ENCODE peak calls at places on chromosomes 3 and 15, in six cellular contexts. C is GM13977; P is stimulated activated CD4-positive, alpha-beta T cell treated with anti-CD3 and anti-CD28 coated beads, Interleukin-1b, Interleukin-23, amount 100 ng/mL, for 1 hour; M is NCI-H1105 treated with DMSO at 0.1 percent for 48 hours; L is endothelial cell; J is ureter. R is an unnamed sample.

GRCh38 chr3:111667621-111668239 is 72.6 kb upstream of the ZBED2 start:
- DNase-seq in J (peak), P (peak), M (no peak), L (peak), C (peak), R (no peak)

GRCh38 chr15:72341361-72341760 is 21.4 kb upstream of the CELF6 start:
- DNase-seq in M (no peak), L (peak), C (no peak), J (peak), P (no peak), R (no peak)

GRCh38 chr3:190073264-190073663 is 47.4 kb downstream of the P3H2 start:
- DNase-seq in J (no peak), C (no peak), M (peak), L (no peak), P (no peak), R (no peak)

GRCh38 chr15:74383695-74384565 is 16.5 kb upstream of the CYP11A1 start:
- DNase-seq in J (peak), P (no peak), M (no peak), C (peak), L (no peak), R (no peak)

GRCh38 chr3:80006315-80006714 is 238.5 kb upstream of the ROBO1 start:
- DNase-seq in P (no peak), M (no peak), L (no peak), J (no peak), C (no peak), R (no peak)

GRCh38 chr15:76903251-76903681 is 1.9 kb downstream of the SCAPER start:
- DNase-seq in L (no peak), J (no peak), P (no peak), C (peak), M (no peak), R (peak)

GRCh38 chr3:24235121-24235520 is 259.5 kb downstream of the THRB start:
- DNase-seq in J (no peak), L (no peak), P (no peak), C (no peak), M (no peak), R (no peak)

GRCh38 chr3:194194051-194194756 is 58.3 kb downstream of the HES1 start:
- DNase-seq in L (no peak), C (peak), J (no peak), M (no peak), P (no peak), R (no peak)

GRCh38 chr3:195133462-195133861 is 137.5 kb downstream of the XXYLT1 start:
- DNase-seq in M (peak), C (no peak), J (no peak), P (no peak), L (no peak), R (no peak)

GRCh38 chr3:165196577-165197561 is 685 bp upstream of the SLITRK3 start:
- DNase-seq in M (peak), P (no peak), C (peak), J (no peak), L (peak), R (peak)

GRCh38 chr3:53938645-53939044 is 47.0 kb upstream of the SELENOK start:
- DNase-seq in J (no peak), P (no peak), C (peak), L (peak), M (peak), R (peak)

GRCh38 chr15:38699633-38700230 is 135.1 kb upstream of the RASGRP1 start:
- DNase-seq in L (peak), P (peak), C (peak), J (peak), M (peak), R (peak)

GRCh38 chr3:14262212-14262611 is 83.6 kb downstream of the LSM3 start:
- DNase-seq in P (no peak), M (no peak), C (no peak), L (no peak), J (no peak), R (no peak)

GRCh38 chr15:68379759-68380290 is 52.1 kb downstream of the ITGA11 start:
- DNase-seq in L (no peak), J (peak), P (no peak), C (no peak), M (no peak), R (no peak)

GRCh38 chr15:42919794-42920280 is 741 bp downstream of the TTBK2 start:
- DNase-seq in M (peak), P (no peak), J (no peak), C (no peak), L (no peak), R (peak)

GRCh38 chr3:111862415-111862814 is 3.4 kb downstream of the PHLDB2 start:
- DNase-seq in P (no peak), M (no peak), C (no peak), J (no peak), L (no peak), R (no peak)

GRCh38 chr15:31805090-31805662 is 225.1 kb upstream of the CHRNA7 start:
- DNase-seq in M (no peak), P (no peak), J (no peak), C (no peak), L (no peak), R (no peak)

GRCh38 chr3:67076607-67077006 is 78.5 kb downstream of the KBTBD8 start:
- DNase-seq in M (no peak), L (no peak), C (no peak), P (no peak), J (no peak), R (no peak)

GRCh38 chr3:33848624-33849347 is 50.4 kb downstream of the PDCD6IP start:
- DNase-seq in J (no peak), P (no peak), C (no peak), L (no peak), M (no peak), R (no peak)

GRCh38 chr3:4850928-4851265 is 128.3 kb upstream of the BHLHE40 start:
- DNase-seq in M (no peak), L (no peak), P (no peak), J (no peak), C (no peak), R (no peak)

GRCh38 chr3:186514296-186515002 is 29.7 kb downstream of the CRYGS start:
- DNase-seq in C (no peak), M (no peak), P (no peak), J (no peak), L (peak), R (no peak)

GRCh38 chr15:101394056-101394630 is 95.4 kb downstream of the PCSK6 start:
- DNase-seq in P (no peak), L (no peak), M (no peak), J (peak), C (no peak), R (no peak)

GRCh38 chr3:58308728-58309127 is 2.4 kb downstream of the HTD2 start:
- DNase-seq in M (no peak), L (no peak), P (no peak), J (no peak), C (no peak), R (no peak)

GRCh38 chr3:52314495-52314894 is 1.6 kb upstream of the DNAH1 start:
- DNase-seq in L (no peak), M (no peak), P (no peak), J (no peak), C (no peak), R (no peak)

GRCh38 chr15:39896837-39897236 is 23.2 kb downstream of the GPR176 start:
- DNase-seq in P (no peak), M (no peak), J (no peak), C (no peak), L (no peak), R (no peak)

GRCh38 chr3:177742273-177742672 is 545.0 kb upstream of the TBL1XR1 start:
- DNase-seq in C (no peak), P (no peak), M (no peak), L (no peak), J (no peak), R (no peak)

GRCh38 chr15:76840830-76841460 is 64.2 kb downstream of the SCAPER start:
- DNase-seq in M (peak), J (no peak), P (no peak), L (no peak), C (no peak), R (peak)

GRCh38 chr3:9000041-9000440 is 36.8 kb upstream of the RAD18 start:
- DNase-seq in P (no peak), M (no peak), J (no peak), L (no peak), C (no peak), R (no peak)